ENCODE peak calls at places on chromosomes 7 and 10, in six cellular contexts. V is GM23338, R is H1, C is HepG2, J is K562, P is GM12878. Y is an unnamed sample.

GRCh38 chr10:74877899-74878298 is 51.5 kb downstream of the KAT6B start:
- DNase-seq in V (no peak), R (no peak), C (no peak), J (no peak), P (no peak), Y (no peak)

GRCh38 chr7:85699482-85699881 is 512.6 kb upstream of the SEMA3D start:
- DNase-seq in V (no peak), R (no peak), C (no peak), J (no peak), P (no peak), Y (no peak)

GRCh38 chr7:26813426-26813825 is 51.0 kb downstream of the SKAP2 start:
- DNase-seq in V (no peak), R (no peak), C (peak), J (no peak), P (no peak), Y (no peak)

GRCh38 chr7:30974605-30975256 is 11.0 kb downstream of the GHRHR start:
- DNase-seq in V (peak), R (peak), C (peak), J (peak), P (peak), Y (peak)

GRCh38 chr10:60353519-60354258 is 36.0 kb downstream of the ANK3 start:
- DNase-seq in V (no peak), R (no peak), C (no peak), J (peak), P (no peak), Y (no peak)

GRCh38 chr10:31197886-31198285 is 121.1 kb upstream of the ZEB1 start:
- DNase-seq in V (no peak), R (no peak), C (no peak), J (no peak), P (no peak), Y (no peak)

GRCh38 chr10:114077815-114078219 is 34.2 kb downstream of the ADRB1 start:
- DNase-seq in V (peak), R (peak), C (no peak), J (no peak), P (no peak), Y (peak)

GRCh38 chr7:33744293-33744692 is 161.0 kb upstream of the BMPER start:
- DNase-seq in V (peak), R (no peak), C (peak), J (peak), P (no peak), Y (no peak)

GRCh38 chr7:2522780-2523433 is 3.3 kb downstream of the LFNG start:
- DNase-seq in V (peak), R (no peak), C (peak), J (no peak), P (no peak), Y (no peak)

GRCh38 chr7:90749774-90750173 is 153.7 kb downstream of the CDK14 start:
- DNase-seq in V (peak), R (no peak), C (peak), J (no peak), P (no peak), Y (no peak)

GRCh38 chr7:3955751-3956696 is 655.0 kb downstream of the SDK1 start:
- DNase-seq in V (no peak), R (no peak), C (no peak), J (no peak), P (peak), Y (no peak)

GRCh38 chr7:151308256-151308655 is 33.4 kb upstream of the NUB1 start:
- DNase-seq in V (no peak), R (peak), C (no peak), J (no peak), P (no peak), Y (no peak)

GRCh38 chr10:24873281-24873683 is 79.1 kb downstream of the PRTFDC1 start:
- DNase-seq in V (no peak), R (no peak), C (peak), J (no peak), P (no peak), Y (no peak)

GRCh38 chr7:41881313-41882130 is 178.6 kb upstream of the INHBA start:
- DNase-seq in V (no peak), R (no peak), C (no peak), J (no peak), P (peak), Y (no peak)

GRCh38 chr7:130419652-130420051 is 21.2 kb downstream of the CEP41 start:
- DNase-seq in V (peak), R (no peak), C (no peak), J (no peak), P (no peak), Y (no peak)

GRCh38 chr10:6182454-6183098 is 20.2 kb upstream of the PFKFB3 start:
- DNase-seq in V (no peak), R (no peak), C (no peak), J (no peak), P (no peak), Y (no peak)

GRCh38 chr10:62327897-62328296 is 46.3 kb upstream of the ZNF365 start:
- DNase-seq in V (no peak), R (no peak), C (no peak), J (no peak), P (no peak), Y (no peak)

GRCh38 chr7:26091933-26092332 is 60.1 kb upstream of the NFE2L3 start:
- DNase-seq in V (peak), R (no peak), C (no peak), J (no peak), P (no peak), Y (no peak)

GRCh38 chr10:24886281-24886680 is 66.1 kb downstream of the PRTFDC1 start:
- DNase-seq in V (no peak), R (no peak), C (no peak), J (no peak), P (no peak), Y (no peak)

GRCh38 chr7:116527521-116527920 is 2.7 kb downstream of the CAV1 start:
- DNase-seq in V (no peak), R (no peak), C (no peak), J (no peak), P (no peak), Y (no peak)

GRCh38 chr7:77450613-77451012 is 34.5 kb upstream of the GSAP start:
- DNase-seq in V (no peak), R (no peak), C (peak), J (no peak), P (no peak), Y (no peak)

GRCh38 chr7:131244259-131244852 is 83.3 kb upstream of the MKLN1 start:
- DNase-seq in V (peak), R (no peak), C (peak), J (no peak), P (no peak), Y (no peak)

GRCh38 chr10:122333037-122333436 is 41.5 kb upstream of the PLEKHA1 start:
- DNase-seq in V (no peak), R (no peak), C (no peak), J (no peak), P (no peak), Y (no peak)

GRCh38 chr10:79347894-79348639 is 798 bp downstream of the PPIF start:
- DNase-seq in V (peak), R (peak), C (peak), J (peak), P (no peak), Y (peak)

GRCh38 chr10:53403688-53404087 is 631.1 kb upstream of the MBL2 start:
- DNase-seq in V (no peak), R (no peak), C (no peak), J (no peak), P (no peak), Y (no peak)

GRCh38 chr7:38448842-38449241 is 175.4 kb upstream of the TARP start:
- DNase-seq in V (no peak), R (no peak), C (no peak), J (no peak), P (no peak), Y (no peak)

GRCh38 chr7:64946772-64947171 is 43.7 kb downstream of the ZNF273 start:
- DNase-seq in V (peak), R (peak), C (peak), J (no peak), P (no peak), Y (peak)

GRCh38 chr10:80509403-80510161 is 28.1 kb upstream of the SH2D4B start:
- DNase-seq in V (no peak), R (no peak), C (no peak), J (no peak), P (no peak), Y (no peak)

GRCh38 chr7:37759519-37759918 is 76.0 kb downstream of the GPR141 start:
- DNase-seq in V (no peak), R (no peak), C (no peak), J (no peak), P (no peak), Y (no peak)

GRCh38 chr10:73814896-73815718 is 3.7 kb upstream of the NDST2 start:
- DNase-seq in V (peak), R (peak), C (no peak), J (peak), P (no peak), Y (peak)

GRCh38 chr7:55571534-55572377 is 546 bp downstream of the VOPP1 start:
- DNase-seq in V (peak), R (peak), C (peak), J (peak), P (no peak), Y (peak)

GRCh38 chr7:145105561-145105960 is 269.7 kb upstream of the TPK1 start:
- DNase-seq in V (no peak), R (no peak), C (no peak), J (no peak), P (no peak), Y (no peak)

GRCh38 chr10:131068760-131069159 is 242.8 kb downstream of the TCERG1L start:
- DNase-seq in V (peak), R (no peak), C (no peak), J (no peak), P (no peak), Y (no peak)

GRCh38 chr7:1292972-1293830 is 60.5 kb downstream of the UNCX start:
- DNase-seq in V (no peak), R (peak), C (no peak), J (no peak), P (no peak), Y (no peak)

GRCh38 chr10:35300063-35300699 is 36.1 kb upstream of the CCNY start:
- DNase-seq in V (no peak), R (no peak), C (no peak), J (peak), P (peak), Y (no peak)

GRCh38 chr7:45147858-45148652 is 9.5 kb upstream of the RAMP3 start:
- DNase-seq in V (peak), R (no peak), C (no peak), J (no peak), P (no peak), Y (no peak)
- TF ChIP-seq CREB1 in V (no peak), R (no peak), C (no peak), J (no peak), P (no peak), Y (no peak)

GRCh38 chr10:102644066-102644645 is at the start of gene TRIM8:
- DNase-seq in V (peak), R (peak), C (peak), J (peak), P (no peak), Y (peak)

GRCh38 chr10:102645741-102646609 is 1.7 kb downstream of the TRIM8 start:
- DNase-seq in V (peak), R (peak), C (peak), J (peak), P (peak), Y (peak)

GRCh38 chr10:102645388-102645740 is 1.1 kb downstream of the TRIM8 start:
- DNase-seq in V (peak), R (no peak), C (peak), J (no peak), P (no peak), Y (no peak)

GRCh38 chr10:102643346-102644065 is 773 bp upstream of the TRIM8 start:
- DNase-seq in V (peak), R (peak), C (peak), J (peak), P (no peak), Y (peak)

DNA sequence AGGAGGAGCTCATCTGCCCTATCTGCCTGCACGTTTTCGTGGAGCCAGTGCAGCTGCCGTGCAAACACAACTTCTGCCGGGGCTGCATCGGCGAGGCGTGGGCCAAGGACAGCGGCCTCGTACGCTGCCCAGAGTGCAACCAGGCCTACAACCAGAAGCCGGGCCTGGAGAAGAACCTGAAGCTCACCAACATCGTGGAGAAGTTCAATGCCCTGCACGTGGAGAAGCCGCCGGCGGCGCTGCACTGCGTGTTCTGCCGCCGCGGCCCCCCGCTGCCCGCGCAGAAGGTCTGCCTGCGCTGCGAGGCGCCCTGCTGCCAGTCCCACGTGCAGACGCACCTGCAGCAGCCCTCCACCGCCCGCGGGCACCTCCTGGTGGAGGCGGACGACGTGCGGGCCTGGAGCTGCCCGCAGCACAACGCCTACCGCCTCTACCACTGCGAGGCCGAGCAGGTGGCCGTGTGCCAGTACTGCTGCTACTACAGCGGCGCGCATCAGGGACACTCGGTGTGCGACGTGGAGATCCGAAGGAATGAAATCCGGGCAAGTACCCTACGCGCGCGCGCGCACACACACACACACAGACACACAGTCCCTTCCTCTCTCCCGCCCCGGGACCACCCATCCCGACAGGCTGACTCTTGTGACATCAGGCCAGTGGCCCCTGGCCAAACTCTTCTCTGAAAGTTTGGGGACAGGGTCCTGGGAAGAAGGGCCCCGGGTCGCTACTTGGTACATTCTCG is 538 bp downstream of the TRIM8 start:
- DNase-seq in V (peak), R (peak), C (peak), J (peak), P (no peak), Y (peak)
- TF ChIP-seq CREB1 in V (peak), R (peak), C (peak), J (peak), P (no peak), Y (peak)

GRCh38 chr10:93799309-93799708 is 41.6 kb downstream of the LGI1 start:
- DNase-seq in V (no peak), R (no peak), C (no peak), J (no peak), P (no peak), Y (no peak)

GRCh38 chr10:93797825-93798224 is 40.1 kb downstream of the LGI1 start:
- DNase-seq in V (no peak), R (no peak), C (no peak), J (no peak), P (no peak), Y (no peak)

GRCh38 chr10:93790454-93790853 is 32.7 kb downstream of the LGI1 start:
- DNase-seq in V (peak), R (no peak), C (peak), J (no peak), P (no peak), Y (no peak)

DNA sequence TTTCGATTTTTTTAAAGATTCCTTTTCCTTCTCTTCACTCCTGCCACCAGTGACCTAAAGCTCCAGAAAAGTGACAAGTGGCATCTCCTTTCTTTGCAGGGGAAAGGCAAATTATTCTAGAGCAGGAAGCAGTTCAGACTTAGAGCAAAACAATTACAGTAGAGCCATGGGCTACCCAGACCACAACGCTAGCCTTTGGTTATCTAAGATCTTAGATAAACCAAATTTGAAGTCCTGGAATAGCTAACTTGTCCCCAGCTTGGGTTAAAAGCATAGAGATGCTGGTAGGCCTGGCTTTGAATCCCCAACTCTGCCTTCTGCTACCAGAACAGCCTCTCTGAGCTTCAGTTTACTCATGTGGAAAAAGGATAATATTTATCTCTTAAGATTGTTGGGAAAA is 38.4 kb downstream of the LGI1 start:
- DNase-seq in V (no peak), R (no peak), C (no peak), J (no peak), P (no peak), Y (no peak)
- TF ChIP-seq CREB1 in V (no peak), R (no peak), C (no peak), J (no peak), P (no peak), Y (no peak)

DNA sequence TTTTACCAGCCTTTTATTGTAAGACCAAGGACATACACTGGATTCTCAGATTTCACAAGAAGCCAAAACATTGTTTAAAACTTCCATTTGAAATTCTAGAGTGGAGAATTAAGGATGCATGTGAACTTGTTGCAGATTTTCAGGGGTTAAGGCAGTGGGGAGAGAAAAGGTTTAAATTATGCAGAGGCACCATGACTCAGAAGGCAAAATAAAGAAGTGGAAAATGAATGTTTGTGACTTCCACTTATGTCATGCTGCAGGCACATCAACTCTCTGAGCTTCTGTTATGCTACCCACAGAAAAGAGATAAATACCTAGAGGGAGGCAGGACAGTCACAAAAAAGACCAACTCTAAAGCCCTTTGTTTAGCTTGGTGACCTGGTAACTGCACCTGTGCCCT is 84.4 kb upstream of the BET1 start:
- DNase-seq in V (no peak), R (no peak), C (no peak), J (no peak), P (no peak), Y (no peak)
- TF ChIP-seq CREB1 in V (no peak), R (no peak), C (no peak), J (no peak), P (no peak), Y (no peak)

GRCh38 chr7:153188161-153188560 is 428.6 kb downstream of the ACTR3B start:
- DNase-seq in V (no peak), R (no peak), C (no peak), J (no peak), P (no peak), Y (no peak)

GRCh38 chr7:153190986-153191385 is 431.4 kb downstream of the ACTR3B start:
- DNase-seq in V (no peak), R (no peak), C (no peak), J (no peak), P (no peak), Y (no peak)

GRCh38 chr7:153190452-153190851 is 430.9 kb downstream of the ACTR3B start:
- DNase-seq in V (peak), R (peak), C (no peak), J (peak), P (no peak), Y (peak)

GRCh38 chr7:153188630-153189029 is 429.1 kb downstream of the ACTR3B start:
- DNase-seq in V (no peak), R (no peak), C (no peak), J (no peak), P (no peak), Y (no peak)

DNA sequence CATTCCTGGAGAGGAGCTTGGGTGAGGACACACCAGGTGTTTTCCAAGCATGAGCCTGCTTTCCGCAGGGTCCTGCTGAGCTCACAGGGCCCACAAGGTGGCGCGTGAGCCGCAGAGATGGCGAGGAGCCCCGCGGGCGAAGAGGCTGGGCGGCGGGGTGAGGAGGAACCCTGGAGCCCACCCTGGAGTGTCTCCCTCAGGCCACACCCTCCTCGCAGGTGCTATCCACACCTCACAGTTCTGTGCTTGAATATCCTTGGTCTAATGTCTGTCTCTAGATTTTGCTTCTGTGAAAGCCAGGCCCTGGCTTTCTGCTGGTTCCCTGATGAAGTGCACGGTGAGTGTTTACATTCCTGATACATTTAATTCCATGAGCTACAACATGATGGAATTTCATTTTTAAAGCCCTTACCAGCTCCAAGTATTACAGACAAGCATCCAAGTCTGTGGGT is 433.6 kb downstream of the ACTR3B start:
- DNase-seq in V (peak), R (peak), C (peak), J (peak), P (no peak), Y (peak)
- TF ChIP-seq CREB1 in V (no peak), R (no peak), C (no peak), J (no peak), P (no peak), Y (no peak)

GRCh38 chr10:14253079-14253478 is 77.6 kb downstream of the FRMD4A start:
- DNase-seq in V (no peak), R (no peak), C (no peak), J (no peak), P (no peak), Y (no peak)

GRCh38 chr10:14247650-14248258 is 83.0 kb downstream of the FRMD4A start:
- DNase-seq in V (no peak), R (no peak), C (no peak), J (no peak), P (no peak), Y (no peak)

GRCh38 chr10:14253711-14254110 is 77.0 kb downstream of the FRMD4A start:
- DNase-seq in V (no peak), R (no peak), C (no peak), J (no peak), P (no peak), Y (no peak)

GRCh38 chr10:14254368-14254767 is 76.4 kb downstream of the FRMD4A start:
- DNase-seq in V (no peak), R (no peak), C (no peak), J (no peak), P (no peak), Y (no peak)

GRCh38 chr10:14250496-14250895 is 80.2 kb downstream of the FRMD4A start:
- DNase-seq in V (no peak), R (no peak), C (no peak), J (no peak), P (no peak), Y (no peak)
- TF ChIP-seq CREB1 in V (no peak), R (no peak), C (no peak), J (no peak), P (no peak), Y (no peak)